ENCODE peak calls at places on chromosome 14, in six cellular contexts. One of them, this sample, is unnamed.

GRCh38 chr14:94313991-94314655 is 9.0 kb downstream of the SERPINA6 start:
- DNase-seq in GM06990: no peak
- DNase-seq in left ventricle myocardium inferior: no peak
- DNase-seq in AG04450: no peak
- DNase-seq in neuronal stem cell: no peak
- DNase-seq in brain microvascular endothelial cell: peak
- DNase-seq in this sample: peak

GRCh38 chr14:69370061-69370460 is 28.0 kb downstream of the ERH start:
- DNase-seq in GM06990: no peak
- DNase-seq in left ventricle myocardium inferior: no peak
- DNase-seq in AG04450: no peak
- DNase-seq in neuronal stem cell: no peak
- DNase-seq in brain microvascular endothelial cell: no peak
- DNase-seq in this sample: no peak

GRCh38 chr14:36275741-36276140 is 44.7 kb downstream of the MBIP start:
- DNase-seq in GM06990: no peak
- DNase-seq in left ventricle myocardium inferior: no peak
- DNase-seq in AG04450: no peak
- DNase-seq in neuronal stem cell: no peak
- DNase-seq in brain microvascular endothelial cell: no peak
- DNase-seq in this sample: no peak

GRCh38 chr14:69358233-69358963 is 39.7 kb downstream of the ERH start:
- DNase-seq in GM06990: no peak
- DNase-seq in left ventricle myocardium inferior: no peak
- DNase-seq in AG04450: no peak
- DNase-seq in neuronal stem cell: no peak
- DNase-seq in brain microvascular endothelial cell: no peak
- DNase-seq in this sample: no peak

GRCh38 chr14:70358631-70359030 is 852 bp downstream of the COX16 start:
- DNase-seq in GM06990: no peak
- DNase-seq in left ventricle myocardium inferior: no peak
- DNase-seq in AG04450: no peak
- DNase-seq in neuronal stem cell: no peak
- DNase-seq in brain microvascular endothelial cell: no peak
- DNase-seq in this sample: no peak

GRCh38 chr14:78967111-78967809 is 797.1 kb downstream of the NRXN3 start:
- DNase-seq in GM06990: no peak
- DNase-seq in left ventricle myocardium inferior: no peak
- DNase-seq in AG04450: no peak
- DNase-seq in neuronal stem cell: no peak
- DNase-seq in brain microvascular endothelial cell: peak
- DNase-seq in this sample: no peak

GRCh38 chr14:72479471-72479931 is 414.4 kb downstream of the DPF3 start:
- DNase-seq in GM06990: no peak
- DNase-seq in left ventricle myocardium inferior: no peak
- DNase-seq in AG04450: no peak
- DNase-seq in neuronal stem cell: no peak
- DNase-seq in brain microvascular endothelial cell: no peak
- DNase-seq in this sample: peak

GRCh38 chr14:65214741-65215140 is 112.4 kb upstream of the MAX start:
- DNase-seq in GM06990: no peak
- DNase-seq in left ventricle myocardium inferior: no peak
- DNase-seq in AG04450: no peak
- DNase-seq in neuronal stem cell: no peak
- DNase-seq in brain microvascular endothelial cell: no peak
- DNase-seq in this sample: no peak

GRCh38 chr14:74478996-74479635 is 14.0 kb downstream of the NPC2 start:
- DNase-seq in GM06990: no peak
- DNase-seq in left ventricle myocardium inferior: no peak
- DNase-seq in AG04450: no peak
- DNase-seq in neuronal stem cell: peak
- DNase-seq in brain microvascular endothelial cell: no peak
- DNase-seq in this sample: no peak

GRCh38 chr14:93004699-93005082 is 81.7 kb downstream of the CHGA start:
- DNase-seq in GM06990: no peak
- DNase-seq in left ventricle myocardium inferior: no peak
- DNase-seq in AG04450: no peak
- DNase-seq in neuronal stem cell: no peak
- DNase-seq in brain microvascular endothelial cell: no peak
- DNase-seq in this sample: no peak

GRCh38 chr14:76938092-76938500 is 90.4 kb downstream of the IRF2BPL start:
- DNase-seq in GM06990: no peak
- DNase-seq in left ventricle myocardium inferior: no peak
- DNase-seq in AG04450: no peak
- DNase-seq in neuronal stem cell: no peak
- DNase-seq in brain microvascular endothelial cell: no peak
- DNase-seq in this sample: peak

GRCh38 chr14:32109676-32110075 is 32.6 kb downstream of the ARHGAP5 start:
- DNase-seq in GM06990: no peak
- DNase-seq in left ventricle myocardium inferior: no peak
- DNase-seq in AG04450: peak
- DNase-seq in neuronal stem cell: no peak
- DNase-seq in brain microvascular endothelial cell: peak
- DNase-seq in this sample: peak

GRCh38 chr14:72634910-72635647 is 258.8 kb downstream of the DPF3 start:
- DNase-seq in GM06990: peak
- DNase-seq in left ventricle myocardium inferior: no peak
- DNase-seq in AG04450: no peak
- DNase-seq in neuronal stem cell: no peak
- DNase-seq in brain microvascular endothelial cell: no peak
- DNase-seq in this sample: no peak

GRCh38 chr14:92586001-92586947 is 72.7 kb downstream of the RIN3 start:
- DNase-seq in GM06990: peak
- DNase-seq in left ventricle myocardium inferior: no peak
- DNase-seq in AG04450: peak
- DNase-seq in neuronal stem cell: no peak
- DNase-seq in brain microvascular endothelial cell: peak
- DNase-seq in this sample: peak

GRCh38 chr14:29529418-29529817 is 398.2 kb downstream of the PRKD1 start:
- DNase-seq in GM06990: no peak
- DNase-seq in left ventricle myocardium inferior: no peak
- DNase-seq in AG04450: no peak
- DNase-seq in neuronal stem cell: no peak
- DNase-seq in brain microvascular endothelial cell: no peak
- DNase-seq in this sample: no peak

DNA sequence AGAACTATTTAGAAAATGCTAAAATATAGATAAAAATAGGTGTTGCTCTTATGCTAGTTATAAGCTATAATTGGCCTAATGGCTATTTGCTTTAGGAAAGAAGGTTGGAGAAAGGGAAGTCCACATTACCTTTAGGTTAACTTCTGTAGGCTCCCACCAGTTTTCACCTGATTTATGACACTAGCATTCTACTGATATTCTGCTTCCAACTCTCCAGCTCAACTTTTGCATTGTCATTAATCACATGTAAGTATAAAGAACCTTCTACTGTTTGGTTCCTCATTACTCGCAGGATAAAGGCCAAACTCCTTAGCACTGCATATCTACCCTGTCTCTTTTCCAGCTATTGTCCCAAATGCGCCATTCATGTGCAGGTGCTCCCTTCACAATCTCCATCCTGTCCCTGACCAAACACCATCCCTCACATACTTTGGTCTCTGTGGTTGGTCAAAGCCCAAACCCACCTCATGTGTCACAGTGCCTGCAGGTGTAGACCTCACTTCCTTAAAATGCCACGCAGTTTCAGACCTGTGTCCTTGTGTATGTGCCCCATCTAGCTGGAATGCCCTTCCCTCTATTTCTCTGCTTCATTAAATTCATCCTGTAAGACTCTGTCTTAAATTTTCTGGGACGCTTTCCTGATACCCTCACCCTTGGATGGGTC is 3.3 kb downstream of the DDHD1 start:
- DNase-seq in GM06990: no peak
- DNase-seq in left ventricle myocardium inferior: no peak
- DNase-seq in AG04450: no peak
- DNase-seq in neuronal stem cell: no peak
- DNase-seq in brain microvascular endothelial cell: no peak
- DNase-seq in this sample: no peak
- H3K4me3 ChIP-seq in GM06990: peak
- H3K4me3 ChIP-seq in left ventricle myocardium inferior: no peak
- H3K4me3 ChIP-seq in AG04450: peak
- H3K4me3 ChIP-seq in neuronal stem cell: no peak
- H3K4me3 ChIP-seq in brain microvascular endothelial cell: no peak
- H3K4me3 ChIP-seq in this sample: no peak

GRCh38 chr14:100903672-100904185 is at the start of gene RTL1:
- DNase-seq in GM06990: no peak
- DNase-seq in left ventricle myocardium inferior: no peak
- DNase-seq in AG04450: no peak
- DNase-seq in neuronal stem cell: no peak
- DNase-seq in brain microvascular endothelial cell: no peak
- DNase-seq in this sample: no peak

GRCh38 chr14:100902295-100902694 is 1.2 kb downstream of the RTL1 start:
- DNase-seq in GM06990: no peak
- DNase-seq in left ventricle myocardium inferior: no peak
- DNase-seq in AG04450: no peak
- DNase-seq in neuronal stem cell: no peak
- DNase-seq in brain microvascular endothelial cell: no peak
- DNase-seq in this sample: no peak

GRCh38 chr14:100901391-100902183 is 1.9 kb downstream of the RTL1 start:
- DNase-seq in GM06990: no peak
- DNase-seq in left ventricle myocardium inferior: no peak
- DNase-seq in AG04450: no peak
- DNase-seq in neuronal stem cell: no peak
- DNase-seq in brain microvascular endothelial cell: no peak
- DNase-seq in this sample: no peak

GRCh38 chr14:100904307-100905019 is 941 bp upstream of the RTL1 start:
- DNase-seq in GM06990: no peak
- DNase-seq in left ventricle myocardium inferior: no peak
- DNase-seq in AG04450: no peak
- DNase-seq in neuronal stem cell: peak
- DNase-seq in brain microvascular endothelial cell: no peak
- DNase-seq in this sample: no peak

DNA sequence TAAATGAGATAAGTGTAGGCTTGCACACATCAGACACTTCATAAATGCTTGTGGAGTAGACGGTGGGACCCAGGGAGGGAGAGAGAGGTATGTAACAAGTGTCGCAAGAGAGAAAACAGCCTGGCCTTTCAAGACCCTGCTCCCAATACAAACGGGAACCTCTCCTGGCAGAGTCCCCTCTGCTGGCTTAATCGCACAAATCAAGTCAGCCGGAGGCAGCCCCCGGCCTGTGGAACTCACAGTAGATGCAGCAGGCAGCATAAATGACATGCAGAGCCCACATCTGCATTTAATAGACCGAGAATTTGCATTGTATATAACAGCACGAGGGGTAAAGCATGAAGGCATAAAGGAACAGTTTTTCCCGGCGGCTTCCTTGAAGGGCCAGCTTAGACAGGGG is 730 bp downstream of the RTL1 start:
- DNase-seq in GM06990: no peak
- DNase-seq in left ventricle myocardium inferior: no peak
- DNase-seq in AG04450: no peak
- DNase-seq in neuronal stem cell: no peak
- DNase-seq in brain microvascular endothelial cell: no peak
- DNase-seq in this sample: no peak
- H3K4me3 ChIP-seq in GM06990: no peak
- H3K4me3 ChIP-seq in left ventricle myocardium inferior: no peak
- H3K4me3 ChIP-seq in AG04450: no peak
- H3K4me3 ChIP-seq in neuronal stem cell: no peak
- H3K4me3 ChIP-seq in brain microvascular endothelial cell: no peak
- H3K4me3 ChIP-seq in this sample: no peak

DNA sequence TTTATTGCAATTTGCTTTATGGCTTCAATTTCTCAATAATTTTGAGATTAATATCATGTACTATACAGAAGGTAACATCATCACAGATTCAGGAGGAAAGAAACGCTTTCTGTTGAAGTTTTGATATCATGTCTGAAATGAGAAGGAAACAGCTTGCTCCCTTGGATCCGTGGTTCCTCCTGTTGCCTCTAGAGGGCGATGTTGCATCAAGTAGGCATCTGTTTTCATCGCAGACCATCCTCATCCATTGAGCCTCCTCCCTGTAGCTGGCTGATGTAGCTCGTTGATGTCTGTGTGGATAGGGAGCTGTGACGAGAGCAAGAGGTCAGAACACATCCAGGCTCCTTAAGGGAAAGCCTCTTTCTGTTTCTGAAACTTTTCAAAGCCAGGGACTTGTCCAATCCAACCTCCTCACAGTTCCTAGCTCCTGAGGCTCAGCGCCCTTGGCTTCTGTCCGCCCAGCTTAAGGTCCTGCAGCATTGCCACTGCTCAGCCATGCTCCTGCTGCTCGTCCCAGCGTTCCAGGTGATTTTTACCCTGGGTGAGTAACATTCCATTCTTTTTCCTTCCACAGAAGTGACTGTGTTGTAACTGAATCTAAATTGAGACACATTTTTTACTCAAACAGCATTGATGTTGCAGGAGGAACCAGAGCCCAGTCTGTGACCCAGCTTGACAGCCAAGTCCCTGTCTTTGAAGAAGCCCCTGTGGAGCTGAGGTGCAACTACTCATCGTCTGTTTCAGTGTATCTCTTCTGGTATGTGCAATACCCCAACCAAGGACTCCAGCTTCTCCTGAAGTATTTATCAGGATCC is 304.8 kb upstream of the OR4E1 start:
- DNase-seq in GM06990: no peak
- DNase-seq in left ventricle myocardium inferior: no peak
- DNase-seq in AG04450: no peak
- DNase-seq in neuronal stem cell: peak
- DNase-seq in brain microvascular endothelial cell: peak
- DNase-seq in this sample: no peak
- H3K4me3 ChIP-seq in GM06990: no peak
- H3K4me3 ChIP-seq in left ventricle myocardium inferior: no peak
- H3K4me3 ChIP-seq in AG04450: no peak
- H3K4me3 ChIP-seq in neuronal stem cell: no peak
- H3K4me3 ChIP-seq in brain microvascular endothelial cell: no peak
- H3K4me3 ChIP-seq in this sample: no peak

GRCh38 chr14:43479751-43480150 is 1027.3 kb downstream of the FSCB start:
- DNase-seq in GM06990: no peak
- DNase-seq in left ventricle myocardium inferior: no peak
- DNase-seq in AG04450: no peak
- DNase-seq in neuronal stem cell: no peak
- DNase-seq in brain microvascular endothelial cell: no peak
- DNase-seq in this sample: no peak
- H3K4me3 ChIP-seq in GM06990: no peak
- H3K4me3 ChIP-seq in left ventricle myocardium inferior: no peak
- H3K4me3 ChIP-seq in AG04450: no peak
- H3K4me3 ChIP-seq in neuronal stem cell: no peak
- H3K4me3 ChIP-seq in brain microvascular endothelial cell: no peak
- H3K4me3 ChIP-seq in this sample: no peak

GRCh38 chr14:61696753-61697318 is 1.5 kb downstream of the HIF1A start:
- DNase-seq in GM06990: no peak
- DNase-seq in left ventricle myocardium inferior: no peak
- DNase-seq in AG04450: no peak
- DNase-seq in neuronal stem cell: no peak
- DNase-seq in brain microvascular endothelial cell: no peak
- DNase-seq in this sample: no peak

GRCh38 chr14:61701946-61702345 is 6.6 kb downstream of the HIF1A start:
- DNase-seq in GM06990: no peak
- DNase-seq in left ventricle myocardium inferior: no peak
- DNase-seq in AG04450: no peak
- DNase-seq in neuronal stem cell: no peak
- DNase-seq in brain microvascular endothelial cell: no peak
- DNase-seq in this sample: no peak

GRCh38 chr14:61700104-61700886 is 5.0 kb downstream of the HIF1A start:
- DNase-seq in GM06990: no peak
- DNase-seq in left ventricle myocardium inferior: no peak
- DNase-seq in AG04450: no peak
- DNase-seq in neuronal stem cell: no peak
- DNase-seq in brain microvascular endothelial cell: no peak
- DNase-seq in this sample: no peak

GRCh38 chr14:61698216-61698980 is 3.1 kb downstream of the HIF1A start:
- DNase-seq in GM06990: no peak
- DNase-seq in left ventricle myocardium inferior: no peak
- DNase-seq in AG04450: no peak
- DNase-seq in neuronal stem cell: no peak
- DNase-seq in brain microvascular endothelial cell: no peak
- DNase-seq in this sample: no peak

GRCh38 chr14:61699092-61699491 is 3.8 kb downstream of the HIF1A start:
- DNase-seq in GM06990: no peak
- DNase-seq in left ventricle myocardium inferior: no peak
- DNase-seq in AG04450: no peak
- DNase-seq in neuronal stem cell: no peak
- DNase-seq in brain microvascular endothelial cell: no peak
- DNase-seq in this sample: no peak
- H3K4me3 ChIP-seq in GM06990: peak
- H3K4me3 ChIP-seq in left ventricle myocardium inferior: peak
- H3K4me3 ChIP-seq in AG04450: peak
- H3K4me3 ChIP-seq in neuronal stem cell: no peak
- H3K4me3 ChIP-seq in brain microvascular endothelial cell: peak
- H3K4me3 ChIP-seq in this sample: peak